ENCODE peak calls at places on chromosomes 6 and 20, in eight cellular contexts. S, K, P, Q, X, J, C and N are unnamed samples.

GRCh38 chr20:41141153-41141815 is 3.9 kb downstream of the PLCG1 start:
- DNase-seq in S (no peak), K (peak), P (peak), Q (peak), X (no peak), J (peak), C (no peak), N (no peak)

GRCh38 chr20:34536798-34537394 is 20.7 kb downstream of the DYNLRB1 start:
- DNase-seq in S (peak), K (peak), P (peak), Q (no peak), X (no peak), J (peak), C (no peak), N (peak)

GRCh38 chr6:165403006-165403405 is 93.6 kb upstream of the C6orf118 start:
- DNase-seq in S (no peak), K (no peak), P (no peak), Q (no peak), X (no peak), J (no peak), C (no peak), N (no peak)

GRCh38 chr6:24321538-24322162 is 36.2 kb downstream of the DCDC2 start:
- DNase-seq in S (no peak), K (no peak), P (no peak), Q (no peak), X (no peak), J (no peak), C (no peak), N (no peak)

GRCh38 chr6:106546322-106547052 is 82.8 kb downstream of the RTN4IP1 start:
- DNase-seq in S (no peak), K (no peak), P (no peak), Q (no peak), X (no peak), J (no peak), C (no peak), N (no peak)

GRCh38 chr6:15929685-15930084 is 199.2 kb upstream of the MYLIP start:
- DNase-seq in S (no peak), K (no peak), P (no peak), Q (no peak), X (no peak), J (no peak), C (no peak), N (no peak)

GRCh38 chr6:150272976-150273315 is 95.9 kb upstream of the IYD start:
- DNase-seq in S (no peak), K (no peak), P (no peak), Q (no peak), X (no peak), J (no peak), C (no peak), N (no peak)

GRCh38 chr6:103000686-103001085 is 1607.2 kb downstream of the GRIK2 start:
- DNase-seq in S (no peak), K (no peak), P (no peak), Q (no peak), X (no peak), J (no peak), C (no peak), N (no peak)

GRCh38 chr6:137136065-137136464 is 37.4 kb downstream of the IL22RA2 start:
- DNase-seq in S (no peak), K (no peak), P (no peak), Q (no peak), X (no peak), J (no peak), C (no peak), N (no peak)
- TF ChIP-seq CTCF in S (no peak), K (peak), P (peak), Q (no peak), X (peak), J (no peak), C (no peak), N (peak)

DNA sequence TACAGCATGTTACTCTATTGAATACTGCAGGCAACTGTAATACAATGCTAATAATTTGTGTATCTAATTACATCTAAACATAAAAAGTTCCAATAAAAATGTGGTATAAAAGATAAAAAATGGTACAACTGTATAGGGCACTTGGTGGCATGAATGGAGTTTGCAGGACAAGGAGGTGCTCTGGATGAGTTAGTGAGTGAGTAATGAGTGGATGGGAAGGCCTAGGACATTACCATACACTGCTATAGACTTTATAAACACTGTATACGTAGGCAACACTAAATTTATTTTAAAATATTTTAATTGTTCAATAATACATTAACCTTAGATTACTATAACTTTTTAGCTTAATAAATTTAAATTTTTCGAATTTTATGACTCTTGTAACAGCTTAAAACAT is 579.6 kb upstream of the MAN1A1 start:
- DNase-seq in S (no peak), K (no peak), P (no peak), Q (no peak), X (no peak), J (no peak), C (no peak), N (no peak)
- TF ChIP-seq CTCF in S (no peak), K (no peak), P (no peak), Q (no peak), X (no peak), J (no peak), C (no peak), N (no peak)

GRCh38 chr6:10529231-10529801 is 8.2 kb downstream of the GCNT2 start:
- DNase-seq in S (no peak), K (no peak), P (no peak), Q (no peak), X (peak), J (no peak), C (no peak), N (no peak)
- TF ChIP-seq CTCF in S (no peak), K (no peak), P (no peak), Q (no peak), X (no peak), J (no peak), C (no peak), N (no peak)

GRCh38 chr6:132749111-132749510 is 8.6 kb downstream of the VNN2 start:
- DNase-seq in S (no peak), K (no peak), P (no peak), Q (no peak), X (no peak), J (no peak), C (no peak), N (no peak)

GRCh38 chr6:132742495-132742894 is 15.2 kb downstream of the VNN2 start:
- DNase-seq in S (no peak), K (no peak), P (no peak), Q (no peak), X (no peak), J (no peak), C (no peak), N (no peak)

GRCh38 chr6:132750455-132751248 is 7.1 kb downstream of the VNN2 start:
- DNase-seq in S (no peak), K (no peak), P (no peak), Q (no peak), X (no peak), J (no peak), C (no peak), N (no peak)

GRCh38 chr6:132741281-132741680 is 16.4 kb downstream of the VNN2 start:
- DNase-seq in S (no peak), K (no peak), P (no peak), Q (no peak), X (no peak), J (no peak), C (no peak), N (no peak)

DNA sequence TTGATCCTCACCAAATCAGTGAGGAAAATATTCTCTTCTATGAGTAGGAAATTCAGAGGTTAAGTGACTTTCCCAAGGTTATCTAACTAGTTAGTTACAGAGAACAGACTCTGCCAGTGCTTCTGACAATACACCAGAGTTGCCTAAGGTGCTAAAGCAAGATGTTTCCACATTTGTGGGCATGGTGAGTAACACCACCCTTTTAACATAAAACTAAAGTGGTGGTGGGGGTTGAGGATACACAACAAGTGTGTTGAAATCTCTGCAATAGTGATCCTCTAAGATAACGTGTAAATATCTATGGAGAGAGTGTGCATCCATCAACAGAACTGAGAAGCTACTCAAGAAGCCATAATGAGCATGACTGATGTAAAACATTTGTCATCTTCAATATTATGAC is 11.7 kb downstream of the VNN2 start:
- DNase-seq in S (no peak), K (no peak), P (no peak), Q (no peak), X (no peak), J (no peak), C (no peak), N (no peak)
- TF ChIP-seq CTCF in S (no peak), K (no peak), P (no peak), Q (no peak), X (no peak), J (no peak), C (no peak), N (no peak)

DNA sequence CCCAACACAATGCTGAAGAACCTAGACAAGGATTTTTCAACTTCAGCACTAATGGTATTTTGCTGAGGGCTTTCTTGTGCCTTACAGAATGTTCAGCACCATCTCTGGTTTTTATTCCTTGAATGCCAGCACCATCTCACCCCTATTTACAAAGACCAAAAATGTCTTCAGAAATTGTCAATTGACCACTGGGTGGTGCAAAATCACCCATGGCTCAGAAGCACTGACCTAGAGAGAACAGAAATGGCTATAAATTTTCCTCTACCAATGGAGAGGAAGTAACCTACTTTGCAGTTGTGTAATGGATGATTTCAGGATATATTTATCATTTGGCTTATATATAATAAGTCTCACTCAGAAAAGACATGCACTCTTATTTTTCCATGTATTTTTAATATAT is 431.0 kb upstream of the IRAK1BP1 start:
- DNase-seq in S (peak), K (no peak), P (no peak), Q (no peak), X (no peak), J (peak), C (no peak), N (no peak)
- TF ChIP-seq CTCF in S (peak), K (no peak), P (no peak), Q (no peak), X (no peak), J (no peak), C (no peak), N (no peak)

DNA sequence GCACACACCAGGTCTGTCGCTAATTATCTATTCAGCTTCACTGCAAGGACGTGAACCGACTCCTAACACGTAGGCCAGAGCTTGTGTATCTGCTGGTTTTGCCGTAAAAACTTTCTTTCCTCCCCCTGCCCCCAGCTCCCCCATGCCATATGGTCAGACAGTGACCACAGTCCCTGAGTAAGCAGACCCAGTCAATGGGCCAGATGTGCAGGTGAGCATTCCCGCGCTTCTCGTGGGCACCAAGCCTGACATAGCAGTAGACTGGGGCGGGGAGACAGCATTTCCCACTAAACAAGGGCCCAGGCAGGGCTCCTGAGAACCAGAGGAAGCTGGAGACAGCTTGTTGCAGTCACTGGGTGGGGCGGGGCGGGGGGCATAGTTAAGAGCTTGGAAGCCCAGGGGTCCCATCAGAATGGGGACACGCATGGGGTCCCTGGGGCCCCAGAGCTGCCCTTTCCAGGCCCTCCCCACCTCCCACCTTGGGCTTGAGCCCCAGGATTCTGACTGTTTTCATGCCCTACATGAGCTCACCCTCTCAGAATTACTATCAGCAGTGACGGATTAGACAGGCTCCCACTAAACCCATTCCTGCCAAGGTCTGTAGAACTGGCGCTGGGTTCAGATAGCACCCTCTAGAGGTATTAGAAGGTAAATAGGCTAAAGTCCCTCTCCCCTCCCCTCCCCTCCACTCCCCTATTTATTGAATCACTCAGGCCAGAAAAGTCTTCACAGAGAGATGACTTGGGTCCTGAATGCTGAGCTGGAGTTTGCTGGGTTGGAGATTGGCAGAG is 51.8 kb downstream of the CDH26 start:
- DNase-seq in S (peak), K (no peak), P (no peak), Q (no peak), X (peak), J (no peak), C (no peak), N (no peak)
- TF ChIP-seq CTCF in S (peak), K (no peak), P (no peak), Q (no peak), X (no peak), J (no peak), C (no peak), N (no peak)

GRCh38 chr6:142697912-142698311 is 247.1 kb downstream of the HIVEP2 start:
- DNase-seq in S (no peak), K (no peak), P (no peak), Q (no peak), X (no peak), J (no peak), C (no peak), N (no peak)

GRCh38 chr6:142700032-142700431 is 244.9 kb downstream of the HIVEP2 start:
- DNase-seq in S (no peak), K (no peak), P (no peak), Q (no peak), X (no peak), J (no peak), C (no peak), N (no peak)

GRCh38 chr6:142699391-142699790 is 245.6 kb downstream of the HIVEP2 start:
- DNase-seq in S (no peak), K (no peak), P (no peak), Q (no peak), X (no peak), J (no peak), C (no peak), N (no peak)

GRCh38 chr6:142700676-142701185 is 244.2 kb downstream of the HIVEP2 start:
- DNase-seq in S (no peak), K (no peak), P (no peak), Q (no peak), X (no peak), J (no peak), C (no peak), N (no peak)

GRCh38 chr6:142698751-142699150 is 246.2 kb downstream of the HIVEP2 start:
- DNase-seq in S (peak), K (no peak), P (no peak), Q (no peak), X (no peak), J (no peak), C (no peak), N (no peak)
- TF ChIP-seq CTCF in S (peak), K (no peak), P (no peak), Q (no peak), X (no peak), J (no peak), C (no peak), N (no peak)

GRCh38 chr6:42532038-42532669 is 31.7 kb upstream of the UBR2 start:
- DNase-seq in S (no peak), K (peak), P (no peak), Q (no peak), X (no peak), J (peak), C (no peak), N (peak)
- TF ChIP-seq CTCF in S (peak), K (peak), P (peak), Q (peak), X (peak), J (peak), C (peak), N (peak)